ENCODE peak calls at places on chromosomes 5 and 9, in seven cellular contexts. One of them, this sample, is unnamed.
A peak's percentile ranks its signal among the peaks of the same experiment; 100 is the strongest.

GRCh38 chr5:40333459-40334241 is 346.1 kb upstream of the PTGER4 start:
- DNase-seq in pancreas: no peak
- DNase-seq in brain microvascular endothelial cell: peak; percentile 59
- DNase-seq in IMR-90: peak; percentile 43
- DNase-seq in neural progenitor cell: no peak
- DNase-seq in BJ: peak; percentile 29
- DNase-seq in AG04450: no peak
- DNase-seq in this sample: peak; percentile 29

GRCh38 chr9:85223506-85224108 is 518.1 kb downstream of the AGTPBP1 start:
- DNase-seq in brain microvascular endothelial cell: no peak
- DNase-seq in IMR-90: no peak
- DNase-seq in neural progenitor cell: no peak
- DNase-seq in BJ: no peak
- DNase-seq in AG04450: no peak
- DNase-seq in pancreas: no peak
- DNase-seq in this sample: no peak

GRCh38 chr5:60196382-60197113 is 303.0 kb upstream of the PDE4D start:
- DNase-seq in BJ: peak; percentile 91
- DNase-seq in AG04450: peak; percentile 16
- DNase-seq in neural progenitor cell: no peak
- DNase-seq in pancreas: no peak
- DNase-seq in brain microvascular endothelial cell: peak; percentile 99
- DNase-seq in IMR-90: peak; percentile 72
- DNase-seq in this sample: peak; percentile 72

GRCh38 chr5:1881273-1881586 is 1.5 kb downstream of the IRX4 start:
- DNase-seq in BJ: no peak
- DNase-seq in IMR-90: no peak
- DNase-seq in AG04450: no peak
- DNase-seq in neural progenitor cell: peak; percentile 40
- DNase-seq in brain microvascular endothelial cell: no peak
- DNase-seq in pancreas: no peak
- DNase-seq in this sample: no peak

GRCh38 chr5:170117736-170118135 is 12.0 kb downstream of the FOXI1 start:
- DNase-seq in brain microvascular endothelial cell: no peak
- DNase-seq in BJ: no peak
- DNase-seq in AG04450: no peak
- DNase-seq in IMR-90: no peak
- DNase-seq in neural progenitor cell: no peak
- DNase-seq in pancreas: no peak
- DNase-seq in this sample: no peak

GRCh38 chr5:133839721-133840120 is 128.7 kb downstream of the C5orf15 start:
- DNase-seq in neural progenitor cell: no peak
- DNase-seq in BJ: no peak
- DNase-seq in brain microvascular endothelial cell: no peak
- DNase-seq in AG04450: no peak
- DNase-seq in pancreas: no peak
- DNase-seq in IMR-90: no peak
- DNase-seq in this sample: no peak

GRCh38 chr5:154475613-154476342 is 2.2 kb downstream of the HAND1 start:
- DNase-seq in BJ: no peak
- DNase-seq in brain microvascular endothelial cell: no peak
- DNase-seq in pancreas: no peak
- DNase-seq in neural progenitor cell: peak; percentile 85
- DNase-seq in AG04450: no peak
- DNase-seq in IMR-90: no peak
- DNase-seq in this sample: no peak

GRCh38 chr9:122364783-122365150 is 6.1 kb upstream of the PTGS1 start:
- DNase-seq in pancreas: no peak
- DNase-seq in neural progenitor cell: no peak
- DNase-seq in IMR-90: peak; percentile 44
- DNase-seq in AG04450: no peak
- DNase-seq in brain microvascular endothelial cell: no peak
- DNase-seq in BJ: peak; percentile 26
- DNase-seq in this sample: no peak

GRCh38 chr5:158268286-158268685 is 409.3 kb upstream of the CLINT1 start:
- DNase-seq in pancreas: no peak
- DNase-seq in IMR-90: no peak
- DNase-seq in neural progenitor cell: no peak
- DNase-seq in BJ: no peak
- DNase-seq in brain microvascular endothelial cell: no peak
- DNase-seq in AG04450: no peak
- DNase-seq in this sample: no peak

GRCh38 chr5:59562756-59563389 is 330.7 kb downstream of the PDE4D start:
- DNase-seq in neural progenitor cell: peak; percentile 69
- DNase-seq in pancreas: no peak
- DNase-seq in IMR-90: peak; percentile 33
- DNase-seq in BJ: no peak
- DNase-seq in AG04450: peak; percentile 33
- DNase-seq in brain microvascular endothelial cell: peak; percentile 29
- DNase-seq in this sample: no peak

GRCh38 chr5:398475-399295 is 44.3 kb upstream of the EXOC3 start:
- DNase-seq in pancreas: no peak
- DNase-seq in IMR-90: no peak
- DNase-seq in brain microvascular endothelial cell: no peak
- DNase-seq in AG04450: no peak
- DNase-seq in BJ: no peak
- DNase-seq in neural progenitor cell: no peak
- DNase-seq in this sample: no peak

GRCh38 chr9:87601175-87601574 is 103.5 kb downstream of the DAPK1 start:
- DNase-seq in IMR-90: no peak
- DNase-seq in BJ: no peak
- DNase-seq in brain microvascular endothelial cell: no peak
- DNase-seq in pancreas: peak; percentile 41
- DNase-seq in AG04450: no peak
- DNase-seq in neural progenitor cell: peak; percentile 36
- DNase-seq in this sample: no peak

GRCh38 chr5:151773979-151774378 is 2.2 kb downstream of the G3BP1 start:
- DNase-seq in brain microvascular endothelial cell: no peak
- DNase-seq in neural progenitor cell: no peak
- DNase-seq in IMR-90: no peak
- DNase-seq in BJ: no peak
- DNase-seq in pancreas: no peak
- DNase-seq in AG04450: no peak
- DNase-seq in this sample: no peak
- H3K4me3 ChIP-seq in brain microvascular endothelial cell: peak overlapping the region; percentile 95
- H3K4me3 ChIP-seq in neural progenitor cell: peak overlapping the region; percentile 97
- H3K4me3 ChIP-seq in IMR-90: peak overlapping the region; percentile 35
- H3K4me3 ChIP-seq in BJ: peak overlapping the region; percentile 71
- H3K4me3 ChIP-seq in pancreas: peak overlapping the region; percentile 63
- H3K4me3 ChIP-seq in AG04450: peak overlapping the region; percentile 91
- H3K4me3 ChIP-seq in this sample: peak overlapping the region; percentile 92

GRCh38 chr9:76155361-76155760 is 238.9 kb downstream of the RFK start:
- DNase-seq in brain microvascular endothelial cell: no peak
- DNase-seq in BJ: no peak
- DNase-seq in neural progenitor cell: no peak
- DNase-seq in IMR-90: no peak
- DNase-seq in pancreas: no peak
- DNase-seq in AG04450: no peak
- DNase-seq in this sample: no peak

GRCh38 chr9:76151267-76151666 is 243.0 kb downstream of the RFK start:
- DNase-seq in pancreas: no peak
- DNase-seq in neural progenitor cell: no peak
- DNase-seq in AG04450: no peak
- DNase-seq in IMR-90: no peak
- DNase-seq in brain microvascular endothelial cell: no peak
- DNase-seq in BJ: no peak
- DNase-seq in this sample: no peak

GRCh38 chr9:76153902-76154629 is 240.2 kb downstream of the RFK start:
- DNase-seq in pancreas: no peak
- DNase-seq in AG04450: no peak
- DNase-seq in IMR-90: no peak
- DNase-seq in neural progenitor cell: no peak
- DNase-seq in BJ: no peak
- DNase-seq in brain microvascular endothelial cell: no peak
- DNase-seq in this sample: no peak

GRCh38 chr9:76150016-76150415 is 244.2 kb downstream of the RFK start:
- DNase-seq in IMR-90: no peak
- DNase-seq in brain microvascular endothelial cell: no peak
- DNase-seq in pancreas: no peak
- DNase-seq in AG04450: no peak
- DNase-seq in BJ: no peak
- DNase-seq in neural progenitor cell: no peak
- DNase-seq in this sample: no peak

DNA sequence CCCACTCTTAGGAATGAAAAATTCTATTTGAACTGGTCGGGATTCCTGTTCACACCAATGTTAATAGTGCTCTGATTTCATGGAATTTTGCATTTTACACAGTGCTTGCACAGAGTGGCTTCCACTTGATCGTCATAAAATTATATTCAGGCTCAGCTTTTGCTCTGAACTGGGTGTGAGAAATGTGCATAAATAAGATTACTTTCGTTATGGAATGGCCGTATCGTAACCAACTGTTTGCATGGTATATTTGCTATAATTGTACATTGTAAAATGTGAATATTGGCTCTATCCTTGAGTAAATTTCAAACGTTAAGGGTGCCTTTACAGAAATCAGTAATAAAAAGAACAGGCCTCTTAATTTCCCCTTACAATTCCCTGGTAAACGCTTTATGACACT is 240.9 kb downstream of the RFK start:
- DNase-seq in BJ: no peak
- DNase-seq in IMR-90: no peak
- DNase-seq in brain microvascular endothelial cell: no peak
- DNase-seq in neural progenitor cell: no peak
- DNase-seq in pancreas: no peak
- DNase-seq in AG04450: no peak
- DNase-seq in this sample: no peak
- TF ChIP-seq CTCF in BJ: no peak
- TF ChIP-seq CTCF in IMR-90: no peak
- TF ChIP-seq CTCF in brain microvascular endothelial cell: no peak
- TF ChIP-seq CTCF in neural progenitor cell: no peak
- TF ChIP-seq CTCF in pancreas: no peak
- TF ChIP-seq CTCF in AG04450: no peak
- TF ChIP-seq CTCF in this sample: no peak

GRCh38 chr5:167296056-167296455 is 995.4 kb upstream of the WWC1 start:
- DNase-seq in IMR-90: no peak
- DNase-seq in pancreas: no peak
- DNase-seq in brain microvascular endothelial cell: no peak
- DNase-seq in AG04450: no peak
- DNase-seq in neural progenitor cell: no peak
- DNase-seq in BJ: no peak
- DNase-seq in this sample: no peak
- H3K4me3 ChIP-seq in IMR-90: no peak overlapping the region
- H3K4me3 ChIP-seq in pancreas: no peak overlapping the region
- H3K4me3 ChIP-seq in brain microvascular endothelial cell: no peak overlapping the region
- H3K4me3 ChIP-seq in AG04450: no peak overlapping the region
- H3K4me3 ChIP-seq in neural progenitor cell: no peak overlapping the region
- H3K4me3 ChIP-seq in BJ: no peak overlapping the region
- H3K4me3 ChIP-seq in this sample: no peak overlapping the region

GRCh38 chr5:150612405-150612804 is 28.1 kb upstream of the SYNPO start:
- DNase-seq in brain microvascular endothelial cell: no peak
- DNase-seq in pancreas: no peak
- DNase-seq in neural progenitor cell: no peak
- DNase-seq in BJ: no peak
- DNase-seq in IMR-90: no peak
- DNase-seq in AG04450: no peak
- DNase-seq in this sample: no peak

GRCh38 chr5:150612905-150613670 is 27.4 kb upstream of the SYNPO start:
- DNase-seq in neural progenitor cell: no peak
- DNase-seq in pancreas: no peak
- DNase-seq in AG04450: no peak
- DNase-seq in BJ: no peak
- DNase-seq in brain microvascular endothelial cell: no peak
- DNase-seq in IMR-90: no peak
- DNase-seq in this sample: no peak

GRCh38 chr5:150615141-150615699 is 25.2 kb upstream of the SYNPO start:
- DNase-seq in neural progenitor cell: no peak
- DNase-seq in BJ: no peak
- DNase-seq in IMR-90: peak; percentile 64
- DNase-seq in AG04450: no peak
- DNase-seq in brain microvascular endothelial cell: peak; percentile 59
- DNase-seq in pancreas: peak; percentile 78
- DNase-seq in this sample: no peak

GRCh38 chr5:150614651-150615040 is 25.8 kb upstream of the SYNPO start:
- DNase-seq in pancreas: no peak
- DNase-seq in BJ: no peak
- DNase-seq in neural progenitor cell: no peak
- DNase-seq in brain microvascular endothelial cell: no peak
- DNase-seq in AG04450: no peak
- DNase-seq in IMR-90: no peak
- DNase-seq in this sample: no peak

GRCh38 chr5:150613991-150614650 is 26.3 kb upstream of the SYNPO start:
- DNase-seq in BJ: no peak
- DNase-seq in AG04450: no peak
- DNase-seq in neural progenitor cell: no peak
- DNase-seq in pancreas: peak; percentile 83
- DNase-seq in IMR-90: no peak
- DNase-seq in brain microvascular endothelial cell: no peak
- DNase-seq in this sample: no peak
- TF ChIP-seq CTCF in BJ: no peak
- TF ChIP-seq CTCF in AG04450: no peak
- TF ChIP-seq CTCF in neural progenitor cell: peak; percentile 51
- TF ChIP-seq CTCF in pancreas: no peak
- TF ChIP-seq CTCF in IMR-90: no peak
- TF ChIP-seq CTCF in brain microvascular endothelial cell: peak; percentile 37
- TF ChIP-seq CTCF in this sample: no peak

GRCh38 chr9:127185181-127185580 is 62.7 kb upstream of the ANGPTL2 start:
- DNase-seq in BJ: no peak
- DNase-seq in IMR-90: no peak
- DNase-seq in brain microvascular endothelial cell: no peak
- DNase-seq in neural progenitor cell: no peak
- DNase-seq in pancreas: no peak
- DNase-seq in AG04450: no peak
- DNase-seq in this sample: no peak

GRCh38 chr9:127186799-127187198 is 64.4 kb upstream of the ANGPTL2 start:
- DNase-seq in neural progenitor cell: no peak
- DNase-seq in IMR-90: no peak
- DNase-seq in pancreas: no peak
- DNase-seq in AG04450: no peak
- DNase-seq in brain microvascular endothelial cell: no peak
- DNase-seq in BJ: no peak
- DNase-seq in this sample: no peak

GRCh38 chr9:127184641-127185040 is 62.2 kb upstream of the ANGPTL2 start:
- DNase-seq in IMR-90: no peak
- DNase-seq in AG04450: no peak
- DNase-seq in brain microvascular endothelial cell: no peak
- DNase-seq in neural progenitor cell: no peak
- DNase-seq in pancreas: no peak
- DNase-seq in BJ: no peak
- DNase-seq in this sample: no peak

GRCh38 chr9:127187231-127187956 is 65.0 kb upstream of the ANGPTL2 start:
- DNase-seq in brain microvascular endothelial cell: peak; percentile 97
- DNase-seq in pancreas: no peak
- DNase-seq in AG04450: peak; percentile 97
- DNase-seq in BJ: peak; percentile 96
- DNase-seq in neural progenitor cell: peak; percentile 55
- DNase-seq in IMR-90: peak; percentile 99
- DNase-seq in this sample: peak; percentile 97

GRCh38 chr9:127185931-127186781 is 63.7 kb upstream of the ANGPTL2 start:
- DNase-seq in neural progenitor cell: peak; percentile 34
- DNase-seq in BJ: peak; percentile 96
- DNase-seq in IMR-90: peak; percentile 84
- DNase-seq in brain microvascular endothelial cell: peak; percentile 45
- DNase-seq in AG04450: no peak
- DNase-seq in pancreas: no peak
- DNase-seq in this sample: peak; percentile 98
- H3K4me3 ChIP-seq in neural progenitor cell: no peak overlapping the region
- H3K4me3 ChIP-seq in BJ: no peak overlapping the region
- H3K4me3 ChIP-seq in IMR-90: no peak overlapping the region
- H3K4me3 ChIP-seq in brain microvascular endothelial cell: no peak overlapping the region
- H3K4me3 ChIP-seq in AG04450: no peak overlapping the region
- H3K4me3 ChIP-seq in pancreas: no peak overlapping the region
- H3K4me3 ChIP-seq in this sample: no peak overlapping the region

GRCh38 chr5:6711409-6712135 is 1.7 kb upstream of the TENT4A start:
- DNase-seq in AG04450: no peak
- DNase-seq in brain microvascular endothelial cell: no peak
- DNase-seq in IMR-90: no peak
- DNase-seq in BJ: no peak
- DNase-seq in pancreas: no peak
- DNase-seq in neural progenitor cell: no peak
- DNase-seq in this sample: no peak
- TF ChIP-seq CTCF in AG04450: no peak
- TF ChIP-seq CTCF in brain microvascular endothelial cell: no peak
- TF ChIP-seq CTCF in IMR-90: no peak
- TF ChIP-seq CTCF in BJ: no peak
- TF ChIP-seq CTCF in pancreas: no peak
- TF ChIP-seq CTCF in neural progenitor cell: no peak
- TF ChIP-seq CTCF in this sample: peak; percentile 19

This sample was measured in AG09309.